ENCODE peak calls at places on chromosomes 12 and 14, in five cellular contexts. H, K, L, Q and I are unnamed samples.
A peak's percentile ranks its signal among the peaks of the same experiment; 100 is the strongest.

GRCh38 chr12:57497223-57498142 is 9.6 kb downstream of the MARS1 start:
- DNase-seq in H (no peak), Q (no peak), K (no peak), L (no peak), I (no peak)

GRCh38 chr14:58663494-58664111 is 25.8 kb downstream of the DACT1 start:
- DNase-seq in K (peak; percentile 65), H (no peak), Q (no peak), L (no peak), I (no peak)

GRCh38 chr12:12379831-12380730 is 23.2 kb downstream of the BORCS5 start:
- DNase-seq in H (no peak), Q (no peak), K (peak; percentile 33), L (no peak), I (no peak)

GRCh38 chr12:76765598-76765997 is 1.7 kb downstream of the ZDHHC17 start:
- DNase-seq in H (no peak), K (peak; percentile 10), Q (no peak), L (no peak), I (no peak)

GRCh38 chr12:4806439-4807115 is 86.4 kb downstream of the GALNT8 start:
- DNase-seq in L (no peak), K (no peak), H (no peak), Q (no peak), I (no peak)

GRCh38 chr14:45467023-45467422 is 214.0 kb upstream of the MIS18BP1 start:
- DNase-seq in K (no peak), Q (no peak), L (no peak), H (no peak), I (no peak)

GRCh38 chr12:52280796-52281560 is 6.5 kb downstream of the KRT86 start:
- DNase-seq in Q (no peak), H (peak; percentile 77), K (peak; percentile 97), L (peak; percentile 50), I (no peak)

GRCh38 chr12:64018524-64018923 is 174.0 kb downstream of the SRGAP1 start:
- DNase-seq in H (no peak), L (no peak), Q (no peak), K (no peak), I (no peak)

GRCh38 chr14:70416322-70416716 is 571 bp downstream of the SYNJ2BP start:
- DNase-seq in H (no peak), K (peak; percentile 53), L (no peak), Q (no peak), I (peak; percentile 41)

GRCh38 chr14:25516838-25517237 is 466.9 kb upstream of the STXBP6 start:
- DNase-seq in H (no peak), L (no peak), K (no peak), Q (no peak), I (no peak)

GRCh38 chr12:62207248-62207647 is 53.0 kb upstream of the USP15 start:
- DNase-seq in L (no peak), H (no peak), K (no peak), Q (no peak), I (no peak)

GRCh38 chr14:103630364-103631108 is 1.5 kb downstream of the KLC1 start:
- DNase-seq in Q (no peak), H (no peak), K (peak; percentile 60), L (no peak), I (no peak)

GRCh38 chr12:65220761-65221160 is 51.4 kb downstream of the LEMD3 start:
- DNase-seq in L (no peak), H (no peak), Q (no peak), K (no peak), I (no peak)

GRCh38 chr12:107783406-107784376 is 9.2 kb downstream of the ASCL4 start:
- DNase-seq in L (no peak), H (no peak), K (no peak), Q (peak; percentile 61), I (no peak)

GRCh38 chr12:57606399-57606798 is 1.8 kb downstream of the DTX3 start:
- DNase-seq in H (no peak), K (no peak), L (no peak), Q (no peak), I (no peak)

GRCh38 chr12:57242329-57242690 is 8.7 kb downstream of the STAC3 start:
- DNase-seq in H (no peak), K (no peak), L (peak; percentile 62), Q (no peak), I (no peak)

GRCh38 chr14:101153691-101154090 is 250.2 kb upstream of the RTL1 start:
- DNase-seq in K (no peak), Q (no peak), H (no peak), L (no peak), I (no peak)

GRCh38 chr12:100675432-100675831 is 101.9 kb downstream of the GAS2L3 start:
- DNase-seq in K (peak; percentile 79), H (no peak), Q (no peak), L (no peak), I (peak; percentile 18)

GRCh38 chr14:69355955-69356321 is 42.2 kb downstream of the ERH start:
- DNase-seq in H (no peak), Q (no peak), K (peak; percentile 71), L (no peak), I (no peak)

GRCh38 chr14:25001096-25001982 is 48.6 kb downstream of the STXBP6 start:
- DNase-seq in L (no peak), H (no peak), Q (no peak), K (peak; percentile 53), I (no peak)

GRCh38 chr14:104176611-104177010 is 38.2 kb downstream of the KIF26A start:
- DNase-seq in Q (no peak), H (no peak), K (no peak), L (no peak), I (no peak)

GRCh38 chr12:109462868-109463692 is 14.0 kb downstream of the KCTD10 start:
- DNase-seq in K (peak; percentile 98), L (peak; percentile 71), Q (no peak), H (peak; percentile 78), I (no peak)
- H3K36me3 ChIP-seq in K (peaks cover 24% of the 10 kb centered on the region), L (peaks cover 38% of the 10 kb centered on the region), Q (no peaks in the 10 kb centered on the region), H (peaks cover 47% of the 10 kb centered on the region), I (peaks cover 12% of the 10 kb centered on the region)

GRCh38 chr14:50047274-50047676 is 69.1 kb downstream of the VCPKMT start:
- DNase-seq in K (no peak), L (no peak), Q (no peak), H (no peak), I (no peak)

GRCh38 chr14:50051706-50052105 is 64.7 kb downstream of the VCPKMT start:
- DNase-seq in H (no peak), K (no peak), L (no peak), Q (no peak), I (no peak)

GRCh38 chr14:50051106-50051505 is 65.3 kb downstream of the VCPKMT start:
- DNase-seq in H (no peak), L (no peak), Q (no peak), K (no peak), I (no peak)

GRCh38 chr14:50050171-50050570 is 66.2 kb downstream of the VCPKMT start:
- DNase-seq in H (no peak), Q (no peak), L (no peak), K (no peak), I (no peak)

GRCh38 chr14:50049703-50050102 is 66.7 kb downstream of the VCPKMT start:
- DNase-seq in K (no peak), L (no peak), Q (no peak), H (no peak), I (no peak)
- H3K27me3 ChIP-seq in K (no peaks in the 10 kb centered on the region), L (no peaks in the 10 kb centered on the region), Q (no peaks in the 10 kb centered on the region), H (no peaks in the 10 kb centered on the region), I (no peaks in the 10 kb centered on the region)

DNA sequence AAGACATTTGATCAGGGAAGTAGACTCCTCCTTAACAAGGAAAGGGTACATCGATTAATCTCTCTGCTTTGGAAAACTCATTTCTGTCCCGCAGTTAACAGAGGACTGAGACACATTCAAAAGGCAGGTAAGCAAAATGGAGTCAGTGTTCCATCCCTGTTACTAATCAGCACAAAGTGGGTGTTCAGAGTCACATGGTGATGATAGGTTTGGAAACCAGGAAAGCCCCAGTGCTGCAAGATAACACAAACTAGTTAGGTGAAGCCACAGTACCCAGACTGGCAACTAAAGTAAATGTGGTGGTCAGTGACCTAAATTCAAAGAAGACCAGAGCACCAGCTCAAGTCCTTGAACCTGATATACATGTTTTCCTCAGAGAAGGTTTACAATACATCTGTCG is 1.8 kb downstream of the OR4K17 start:
- DNase-seq in L (no peak), Q (no peak), H (no peak), K (no peak), I (no peak)
- H3K4me1 ChIP-seq in L (no peaks in the 10 kb centered on the region), Q (no peaks in the 10 kb centered on the region), H (no peaks in the 10 kb centered on the region), K (no peaks in the 10 kb centered on the region), I (no peaks in the 10 kb centered on the region)

DNA sequence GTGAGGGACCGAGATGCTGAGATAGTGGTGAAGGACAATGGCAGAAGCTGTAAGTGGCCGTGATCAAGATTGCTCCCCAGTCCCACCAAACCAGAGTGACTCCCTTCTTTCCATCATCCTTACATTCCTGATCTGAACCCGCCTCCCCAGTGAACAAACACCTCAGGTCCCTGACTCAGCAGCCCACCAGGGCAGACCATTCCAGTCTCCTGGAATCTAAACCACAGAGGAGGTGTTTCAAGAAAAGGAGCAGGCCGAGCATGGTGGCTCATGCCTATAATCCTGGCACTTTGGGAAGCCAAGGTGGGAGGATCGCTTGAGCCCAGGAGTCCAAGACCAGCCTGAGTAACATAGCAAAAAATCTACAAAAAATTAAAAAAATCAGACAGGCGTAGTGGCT is 6.6 kb downstream of the ERBB3 start:
- DNase-seq in L (no peak), K (no peak), H (no peak), Q (no peak), I (no peak)
- H3K36me3 ChIP-seq in L (no peaks in the 10 kb centered on the region), K (no peaks in the 10 kb centered on the region), H (peaks cover 27% of the 10 kb centered on the region), Q (no peaks in the 10 kb centered on the region), I (no peaks in the 10 kb centered on the region)

DNA sequence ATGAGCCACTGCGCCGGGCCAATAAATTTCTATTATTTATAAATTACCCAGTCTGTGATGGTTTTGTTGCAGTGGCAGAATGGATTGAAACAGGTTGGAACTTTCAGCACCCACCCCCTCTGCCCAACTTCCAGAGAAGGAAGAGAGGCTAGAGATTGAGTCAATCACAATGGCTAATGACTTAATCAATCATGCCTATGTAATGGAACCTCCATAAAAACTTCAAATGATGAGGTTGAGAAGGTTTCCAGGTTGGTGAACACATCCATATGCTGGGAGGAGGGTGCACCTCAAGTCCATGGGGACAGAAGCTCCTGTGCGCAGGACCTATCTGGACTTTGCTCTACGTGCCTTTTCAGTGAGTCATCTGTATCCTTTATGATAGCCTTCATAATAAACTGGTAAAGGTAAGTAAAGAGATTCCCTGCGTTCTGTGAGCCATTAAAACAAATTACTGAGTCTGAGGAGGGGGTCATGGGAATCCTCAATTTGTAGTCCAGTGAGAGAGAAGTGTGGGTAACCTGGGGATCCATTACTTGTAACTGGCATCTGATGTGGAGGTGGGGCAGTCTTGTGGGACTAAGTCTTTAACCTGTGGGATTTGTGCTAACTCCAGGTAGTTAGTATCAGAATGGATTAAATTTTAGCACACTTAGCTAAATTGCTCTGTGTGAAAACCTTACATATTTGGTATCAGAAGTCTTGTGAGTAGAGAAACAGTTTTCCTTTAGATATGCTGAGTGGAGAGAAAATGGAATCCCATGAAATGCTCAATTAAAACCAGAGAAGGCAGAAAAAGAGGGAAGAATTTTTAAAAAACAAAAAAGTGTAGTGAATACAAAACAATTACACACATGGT is 11.7 kb upstream of the NGDN start:
- DNase-seq in K (no peak), Q (no peak), H (no peak), L (no peak), I (no peak)
- H3K27me3 ChIP-seq in K (peaks cover 28% of the 10 kb centered on the region), Q (no peaks in the 10 kb centered on the region), H (peaks cover 8% of the 10 kb centered on the region), L (peaks cover 32% of the 10 kb centered on the region), I (no peaks in the 10 kb centered on the region)

DNA sequence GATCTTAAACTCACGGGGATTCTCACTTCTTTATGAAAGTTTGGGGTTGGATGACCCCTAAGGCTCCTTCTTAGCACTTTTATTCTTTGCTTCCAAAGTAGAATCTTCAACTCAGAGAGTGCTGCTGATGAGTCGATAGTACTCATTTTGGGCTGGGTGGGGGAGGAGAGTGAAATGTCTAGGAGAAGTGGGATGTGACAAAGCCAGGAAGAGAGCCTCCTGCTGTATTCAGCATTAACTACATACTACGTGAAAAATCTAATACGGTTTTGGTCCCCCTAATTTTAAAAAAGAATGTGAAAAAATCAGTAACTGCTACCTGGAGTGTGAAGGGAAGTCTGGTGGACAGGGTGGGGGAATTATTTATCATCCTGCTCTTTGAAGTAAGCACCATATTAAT is 148.3 kb downstream of the SAMD4A start:
- DNase-seq in K (no peak), L (no peak), Q (no peak), H (no peak), I (no peak)
- H3K4me1 ChIP-seq in K (peaks cover 72% of the 10 kb centered on the region), L (peaks cover 46% of the 10 kb centered on the region), Q (peaks cover 15% of the 10 kb centered on the region), H (peaks cover 41% of the 10 kb centered on the region), I (no peaks in the 10 kb centered on the region)